ENCODE peak calls at places on chromosomes 11 and 22, in seven cellular contexts. V is PC-3, I is mammary epithelial cell, U is fibroblast of mammary gland, F is K562, S is heart right ventricle, M is prostate gland. C is an unnamed sample.

GRCh38 chr22:47089374-47089773 is 326.9 kb downstream of the TBC1D22A start:
- DNase-seq in M (no peak), S (no peak), V (no peak), I (no peak), F (peak), U (no peak), C (no peak)

GRCh38 chr11:124867700-124868099 is 2.5 kb downstream of the ROBO3 start:
- DNase-seq in F (peak), M (no peak), U (peak), I (no peak), V (peak), S (no peak), C (peak)

GRCh38 chr22:50530857-50531545 is 1.2 kb upstream of the TYMP start:
- DNase-seq in I (peak), M (peak), U (peak), F (no peak), V (peak), S (peak), C (peak)

GRCh38 chr11:117704416-117705150 is 92.4 kb downstream of the DSCAML1 start:
- DNase-seq in S (no peak), M (no peak), U (no peak), F (no peak), V (no peak), I (peak), C (no peak)

GRCh38 chr11:76240143-76240505 is 33.8 kb upstream of the WNT11 start:
- DNase-seq in M (no peak), F (no peak), V (no peak), S (no peak), U (no peak), I (no peak), C (no peak)

GRCh38 chr11:118971646-118972045 is at the start of gene FOXR1:
- DNase-seq in V (no peak), I (no peak), F (no peak), U (no peak), S (no peak), M (no peak), C (no peak)

GRCh38 chr11:8531312-8531711 is 62.7 kb downstream of the STK33 start:
- DNase-seq in S (peak), V (no peak), U (peak), F (no peak), M (no peak), I (no peak), C (no peak)

GRCh38 chr11:14969922-14970323 is 2.2 kb downstream of the CALCA start:
- DNase-seq in V (peak), I (no peak), S (no peak), M (no peak), F (peak), U (peak), C (peak)

DNA sequence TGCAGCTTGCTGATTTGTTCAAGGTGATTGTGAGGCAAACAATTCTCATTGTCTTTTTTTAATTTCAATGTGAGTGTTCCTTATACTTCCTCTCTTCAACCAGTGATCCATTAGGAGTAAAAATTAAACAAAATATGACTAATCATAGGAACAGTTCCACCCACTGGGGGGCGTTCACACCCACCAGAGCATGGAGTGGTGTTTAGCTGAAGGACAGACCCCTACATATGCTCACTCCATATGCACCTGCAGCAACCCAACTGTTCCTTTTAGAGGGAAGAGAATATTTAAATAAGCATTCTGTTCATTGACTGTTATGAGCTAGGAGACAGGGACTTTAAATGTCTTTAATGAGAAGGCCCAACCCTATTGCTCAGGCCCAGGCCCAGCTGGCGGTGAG is 78.7 kb upstream of the DRD2 start:
- DNase-seq in S (no peak), V (no peak), M (no peak), I (no peak), U (no peak), F (peak), C (no peak)
- TF ChIP-seq CTCF in S (no peak), V (peak), M (no peak), I (no peak), U (peak), F (peak), C (no peak)

GRCh38 chr11:66267379-66268209 is 845 bp upstream of the RAB1B start:
- DNase-seq in F (peak), S (peak), M (peak), V (peak), U (peak), I (peak), C (peak)

GRCh38 chr11:66264893-66265292 is 3.5 kb upstream of the RAB1B start:
- DNase-seq in F (peak), V (peak), U (no peak), M (no peak), I (no peak), S (no peak), C (peak)

GRCh38 chr11:66267039-66267378 is 1.4 kb upstream of the RAB1B start:
- DNase-seq in M (no peak), V (no peak), I (no peak), U (no peak), F (no peak), S (no peak), C (no peak)

GRCh38 chr11:66265531-66266377 is 2.7 kb upstream of the RAB1B start:
- DNase-seq in F (no peak), M (no peak), V (no peak), I (no peak), S (no peak), U (no peak), C (no peak)

DNA sequence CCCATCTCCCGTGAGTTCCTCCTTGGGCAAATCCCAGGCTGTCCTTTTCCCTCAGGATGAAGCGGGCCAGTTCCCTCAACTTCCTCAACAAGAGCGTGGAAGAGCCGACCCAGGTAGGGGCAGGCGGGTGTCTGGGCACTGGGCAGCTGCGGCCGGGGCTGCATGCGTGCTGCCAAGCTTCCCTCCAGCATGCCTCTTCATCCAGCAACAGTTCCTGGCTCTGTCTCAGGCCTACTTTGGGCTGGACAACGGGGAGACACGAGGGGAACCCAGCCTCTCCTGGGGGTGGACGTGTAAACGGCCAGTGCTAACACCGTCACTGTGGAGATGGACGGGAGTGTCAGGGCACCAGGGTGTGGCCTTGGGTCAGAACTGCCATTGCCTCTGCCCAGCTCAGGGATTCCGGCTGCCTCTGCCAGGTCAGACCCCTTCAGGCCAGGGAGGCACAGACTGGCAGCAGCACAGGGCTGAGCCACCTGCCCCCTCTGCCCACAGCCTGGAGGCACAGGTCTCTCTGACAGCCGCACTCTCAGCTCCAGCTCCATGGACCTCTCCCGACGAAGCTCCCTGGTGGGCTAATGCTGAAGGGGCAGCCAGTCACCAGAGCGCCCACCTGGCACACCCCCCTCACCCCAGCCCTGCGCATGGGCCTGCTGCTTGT is 1.9 kb upstream of the RAB1B start:
- DNase-seq in F (no peak), I (no peak), U (no peak), M (no peak), S (no peak), V (no peak), C (no peak)
- H3K4me3 ChIP-seq in F (no peak), I (no peak), U (peak), M (no peak), S (peak), V (no peak), C (no peak)

GRCh38 chr11:12745787-12746186 is 71.6 kb downstream of the TEAD1 start:
- DNase-seq in V (no peak), M (no peak), I (no peak), S (no peak), U (no peak), F (no peak), C (no peak)

GRCh38 chr11:12748561-12748960 is 74.3 kb downstream of the TEAD1 start:
- DNase-seq in V (no peak), F (no peak), M (no peak), I (no peak), S (no peak), U (no peak), C (no peak)

GRCh38 chr11:12743834-12744449 is 69.7 kb downstream of the TEAD1 start:
- DNase-seq in S (no peak), M (no peak), F (no peak), U (no peak), I (no peak), V (no peak), C (no peak)

GRCh38 chr11:12744831-12745502 is 70.7 kb downstream of the TEAD1 start:
- DNase-seq in M (no peak), V (no peak), S (peak), F (no peak), U (no peak), I (no peak), C (no peak)

GRCh38 chr11:12746593-12747097 is 72.4 kb downstream of the TEAD1 start:
- DNase-seq in V (peak), F (peak), I (peak), M (no peak), U (peak), S (peak), C (peak)
- TF ChIP-seq CTCF in V (no peak), F (no peak), I (no peak), M (no peak), U (peak), S (no peak), C (no peak)

GRCh38 chr22:27463121-27463520 is 338.4 kb downstream of the MN1 start:
- DNase-seq in V (no peak), U (no peak), M (no peak), F (no peak), S (no peak), I (no peak), C (no peak)

GRCh38 chr22:27460596-27461347 is 340.8 kb downstream of the MN1 start:
- DNase-seq in M (no peak), F (no peak), S (no peak), V (peak), I (no peak), U (peak), C (no peak)

GRCh38 chr22:27459955-27460354 is 341.6 kb downstream of the MN1 start:
- DNase-seq in V (no peak), S (no peak), I (no peak), U (no peak), F (no peak), M (no peak), C (no peak)

GRCh38 chr22:27462190-27462589 is 339.4 kb downstream of the MN1 start:
- DNase-seq in I (no peak), F (no peak), U (no peak), S (no peak), M (no peak), V (no peak), C (no peak)

DNA sequence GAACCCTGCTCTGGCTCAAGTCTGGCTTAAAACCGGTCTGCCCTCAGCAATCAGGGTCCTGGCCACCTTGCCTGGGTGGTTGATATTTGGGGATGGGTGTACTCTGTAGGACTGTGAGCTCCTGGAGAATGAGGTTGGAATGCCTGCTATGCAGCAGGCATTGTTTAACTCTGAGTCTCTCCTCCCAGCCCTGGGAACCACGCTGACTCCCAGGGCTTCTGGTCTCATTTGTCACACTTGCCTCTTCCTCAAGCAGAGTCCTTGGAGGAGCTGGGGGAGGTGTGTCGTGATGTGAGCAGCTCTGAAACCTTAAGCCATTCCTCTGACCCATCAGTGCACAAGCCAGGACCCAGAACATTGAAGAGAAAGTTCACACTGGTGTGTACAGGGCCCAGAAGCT is 340.1 kb downstream of the MN1 start:
- DNase-seq in S (no peak), M (no peak), V (peak), F (no peak), I (peak), U (peak), C (peak)
- H3K4me3 ChIP-seq in S (no peak), M (no peak), V (no peak), F (no peak), I (no peak), U (no peak), C (no peak)

GRCh38 chr11:121932646-121933185 is 183.3 kb downstream of the BLID start:
- DNase-seq in F (no peak), I (peak), V (peak), U (no peak), M (no peak), S (no peak), C (no peak)
- TF ChIP-seq CTCF in F (no peak), I (no peak), V (no peak), U (no peak), M (no peak), S (no peak), C (no peak)

GRCh38 chr22:30195245-30196140 is 51.1 kb downstream of the LIF start:
- DNase-seq in S (peak), U (peak), F (no peak), I (peak), V (peak), M (no peak), C (no peak)
- H3K4me3 ChIP-seq in S (no peak), U (no peak), F (no peak), I (no peak), V (no peak), M (no peak), C (peak)

DNA sequence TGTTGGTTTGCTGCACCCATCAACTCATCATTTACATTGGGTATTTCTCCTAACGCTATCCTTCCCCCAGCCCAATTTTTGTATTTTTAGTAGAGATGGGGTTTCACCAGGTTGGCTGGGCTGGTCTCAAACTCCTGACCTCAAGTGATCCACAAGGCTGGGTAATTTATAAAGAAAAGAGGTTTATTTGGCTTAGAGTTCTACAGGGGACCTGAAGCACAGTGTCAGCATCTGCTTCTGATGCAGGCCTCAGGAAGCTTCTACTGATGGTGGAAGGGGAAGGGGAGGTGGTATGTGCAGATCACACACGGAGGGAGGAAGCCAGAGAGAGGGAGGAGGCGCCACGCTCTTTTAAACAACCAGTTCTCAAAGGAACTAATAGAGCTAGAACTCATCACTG is 25.8 kb downstream of the TANGO2 start:
- DNase-seq in S (no peak), M (no peak), U (no peak), F (no peak), I (no peak), V (no peak), C (no peak)
- TF ChIP-seq CTCF in S (no peak), M (no peak), U (no peak), F (no peak), I (no peak), V (no peak), C (no peak)

DNA sequence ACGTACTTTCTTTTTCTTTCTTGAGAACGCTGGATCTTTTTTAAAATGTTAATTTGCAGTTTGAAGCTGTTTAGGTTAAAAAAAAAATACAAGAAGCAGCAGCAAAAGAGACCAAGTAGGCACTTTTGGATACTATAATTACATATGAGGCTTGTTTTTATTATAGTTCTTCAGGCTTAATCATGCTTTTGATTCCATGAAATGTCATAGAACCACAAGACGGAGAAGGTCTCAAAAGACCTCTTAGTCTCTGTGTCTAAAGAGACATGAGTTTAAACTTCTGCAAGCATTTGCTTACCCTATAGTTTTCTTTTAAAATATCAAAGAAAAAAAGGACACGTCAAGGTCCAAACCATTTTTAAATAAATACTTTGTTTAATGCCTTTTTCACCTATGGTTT is 18.8 kb upstream of the MMP20 start:
- DNase-seq in F (no peak), S (no peak), M (no peak), I (no peak), U (no peak), V (no peak), C (no peak)
- H3K4me3 ChIP-seq in F (no peak), S (no peak), M (no peak), I (no peak), U (no peak), V (no peak), C (no peak)

GRCh38 chr11:79122759-79123158 is 318.1 kb downstream of the TENM4 start:
- DNase-seq in M (no peak), V (peak), U (no peak), S (no peak), F (no peak), I (no peak), C (no peak)
- TF ChIP-seq CTCF in M (no peak), V (no peak), U (no peak), S (no peak), F (no peak), I (no peak), C (no peak)

C was measured in epithelial cell of esophagus.